ENCODE peak calls at places on chromosomes 5 and 9, in four cellular contexts. P is K562, Q is HEK293T, L is HepG2. I is an unnamed sample.

GRCh38 chr9:127971357-127972315 is 9.2 kb downstream of the EEIG1 start:
- DNase-seq in P (no peak), Q (no peak), L (no peak), I (no peak)

GRCh38 chr5:157520911-157521703 is 54.5 kb downstream of the ADAM19 start:
- DNase-seq in P (no peak), Q (no peak), L (peak), I (no peak)

GRCh38 chr9:96553070-96553469 is 66.6 kb downstream of the CDC14B start:
- DNase-seq in P (no peak), Q (no peak), L (no peak), I (no peak)

GRCh38 chr9:93595461-93595860 is 19.1 kb downstream of the PHF2 start:
- DNase-seq in P (no peak), Q (no peak), L (no peak), I (no peak)

GRCh38 chr5:82106806-82107205 is 135.0 kb downstream of the ATG10 start:
- DNase-seq in P (no peak), Q (no peak), L (no peak), I (no peak)

GRCh38 chr5:94744906-94745305 is 126.4 kb downstream of the SLF1 start:
- DNase-seq in P (no peak), Q (no peak), L (no peak), I (no peak)

GRCh38 chr9:115739096-115739875 is 414.3 kb upstream of the PAPPA start:
- DNase-seq in P (no peak), Q (no peak), L (no peak), I (no peak)

GRCh38 chr9:88917375-88917774 is 73.9 kb upstream of the S1PR3 start:
- DNase-seq in P (no peak), Q (no peak), L (no peak), I (no peak)

GRCh38 chr9:76725181-76725580 is 39.1 kb upstream of the PCA3 start:
- DNase-seq in P (no peak), Q (no peak), L (no peak), I (no peak)

GRCh38 chr9:124222918-124223720 is 34.6 kb upstream of the NEK6 start:
- DNase-seq in P (no peak), Q (no peak), L (peak), I (no peak)

GRCh38 chr5:180628211-180628610 is 21.2 kb downstream of the FLT4 start:
- DNase-seq in P (no peak), Q (no peak), L (no peak), I (no peak)

GRCh38 chr5:16178745-16179372 is 732 bp downstream of the MARCHF11 start:
- DNase-seq in P (peak), Q (peak), L (peak), I (no peak)

GRCh38 chr9:23162789-23163188 is 663.3 kb downstream of the ELAVL2 start:
- DNase-seq in P (no peak), Q (no peak), L (no peak), I (no peak)

GRCh38 chr9:137311971-137312851 is 10.1 kb upstream of the NRARP start:
- DNase-seq in P (no peak), Q (no peak), L (no peak), I (no peak)

GRCh38 chr9:37676411-37676830 is 25.7 kb downstream of the FRMPD1 start:
- DNase-seq in P (no peak), Q (no peak), L (no peak), I (no peak)

GRCh38 chr9:125912261-125912660 is 165.1 kb downstream of the PBX3 start:
- DNase-seq in P (no peak), Q (no peak), L (no peak), I (no peak)

GRCh38 chr9:4666042-4666699 is at the start of gene SPATA6L:
- DNase-seq in P (no peak), Q (no peak), L (peak), I (no peak)

GRCh38 chr5:157511656-157512644 is 51.9 kb downstream of the NIPAL4 start:
- DNase-seq in P (peak), Q (peak), L (peak), I (no peak)

GRCh38 chr9:136342191-136343120 is 15.1 kb downstream of the GPSM1 start:
- DNase-seq in P (peak), Q (peak), L (no peak), I (peak)

GRCh38 chr5:143001764-143002351 is 231.7 kb downstream of the ARHGAP26 start:
- DNase-seq in P (no peak), Q (no peak), L (no peak), I (no peak)
- TF ChIP-seq TARDBP in P (no peak), Q (no peak), L (no peak), I (no peak)

GRCh38 chr5:97838214-97838613 is 655.2 kb upstream of the RIOK2 start:
- DNase-seq in P (no peak), Q (no peak), L (no peak), I (peak)
- TF ChIP-seq TARDBP in P (no peak), Q (no peak), L (no peak), I (no peak)

GRCh38 chr5:38672059-38672791 is 115.8 kb upstream of the LIFR start:
- DNase-seq in P (no peak), Q (no peak), L (peak), I (no peak)
- TF ChIP-seq TARDBP in P (no peak), Q (no peak), L (no peak), I (no peak)

DNA sequence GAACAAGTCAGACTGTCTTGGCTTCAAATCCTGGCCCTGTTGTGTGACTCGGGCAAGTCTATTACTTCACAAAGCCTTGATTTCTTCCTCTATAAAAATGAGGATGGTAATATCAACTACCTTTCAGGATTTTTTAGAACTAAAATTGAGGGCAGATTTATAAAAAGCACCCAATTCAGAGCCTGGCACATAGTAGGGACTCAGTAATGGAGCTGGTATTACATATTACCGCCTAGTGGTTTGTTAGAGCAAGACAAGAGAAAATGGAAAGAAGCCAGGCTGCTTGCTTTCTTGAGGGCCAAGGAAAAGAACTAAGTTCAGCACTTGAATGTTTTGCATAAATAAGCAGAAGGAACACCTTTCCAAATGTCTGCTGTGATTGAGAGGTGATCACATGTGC is 19.4 kb downstream of the ZNF346 start:
- DNase-seq in P (no peak), Q (no peak), L (no peak), I (no peak)
- TF ChIP-seq TARDBP in P (no peak), Q (no peak), L (no peak), I (no peak)

GRCh38 chr9:16221822-16222547 is 648.5 kb downstream of the BNC2 start:
- DNase-seq in P (no peak), Q (no peak), L (no peak), I (no peak)

GRCh38 chr9:16223074-16223871 is 647.2 kb downstream of the BNC2 start:
- DNase-seq in P (no peak), Q (no peak), L (no peak), I (no peak)

GRCh38 chr9:16217933-16218830 is 652.3 kb downstream of the BNC2 start:
- DNase-seq in P (no peak), Q (no peak), L (no peak), I (no peak)

GRCh38 chr9:16221350-16221749 is 649.1 kb downstream of the BNC2 start:
- DNase-seq in P (no peak), Q (no peak), L (no peak), I (no peak)
- TF ChIP-seq TARDBP in P (no peak), Q (no peak), L (no peak), I (no peak)

DNA sequence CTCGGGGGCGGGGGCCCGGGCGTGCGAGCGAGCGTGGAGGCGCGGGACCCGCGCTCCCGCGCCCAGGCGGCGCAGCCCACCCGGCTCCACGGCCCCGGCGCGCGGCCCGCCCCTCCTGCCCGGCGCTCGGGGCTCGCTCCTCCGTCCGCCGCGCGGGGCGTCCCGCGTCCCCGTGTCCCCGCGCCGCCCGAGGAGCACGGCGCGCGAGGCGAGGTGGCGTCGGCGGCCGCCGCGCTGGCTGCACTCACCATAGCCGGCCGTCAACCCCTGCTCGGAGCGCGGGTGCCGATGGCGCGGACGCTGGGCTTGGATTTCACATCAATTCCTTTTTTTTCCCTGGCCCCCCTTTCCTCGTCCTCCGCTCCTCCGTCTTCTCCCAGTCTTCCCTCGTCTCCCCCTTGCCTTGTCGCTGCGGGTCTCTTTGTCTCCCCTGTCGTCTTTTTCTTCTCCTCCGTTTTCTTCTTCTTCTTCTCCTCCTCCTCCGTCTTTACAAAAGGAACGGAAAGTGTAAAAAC is 493 bp downstream of the PTCH1 start:
- DNase-seq in P (peak), Q (no peak), L (no peak), I (no peak)
- TF ChIP-seq TARDBP in P (no peak), Q (no peak), L (no peak), I (no peak)

GRCh38 chr5:18778226-18778625 is 1144.0 kb downstream of the TAF11L14 start:
- DNase-seq in P (no peak), Q (no peak), L (no peak), I (no peak)
- TF ChIP-seq TARDBP in P (no peak), Q (no peak), L (no peak), I (no peak)

DNA sequence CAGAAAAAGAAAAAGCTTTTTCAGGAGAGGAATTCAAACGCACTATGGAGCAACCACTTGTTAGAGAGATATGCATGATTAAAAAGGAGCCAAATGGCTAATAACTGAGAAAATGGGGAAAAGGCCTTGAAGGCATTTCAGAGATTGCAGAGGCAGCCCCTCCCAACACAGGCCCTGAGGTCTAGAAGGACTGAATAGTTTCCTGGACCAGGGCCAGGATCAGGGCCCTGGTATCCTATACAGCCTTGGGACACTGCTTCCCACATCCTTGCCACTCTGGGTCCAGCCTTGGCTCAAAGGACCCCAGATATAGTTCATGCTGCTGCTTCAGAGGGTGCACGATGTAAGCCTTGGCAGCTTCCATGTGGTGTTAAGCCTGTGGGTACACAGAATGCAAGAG is 20.7 kb upstream of the FEM1C start:
- DNase-seq in P (no peak), Q (no peak), L (no peak), I (no peak)
- TF ChIP-seq TARDBP in P (no peak), Q (no peak), L (no peak), I (no peak)

I was measured in GM12878.